ENCODE peak calls at places on chromosomes 13 and 19, in five cellular contexts. C, K, T, M and W are unnamed samples.

GRCh38 chr13:45194081-45194939 is 6.5 kb downstream of the KCTD4 start:
- DNase-seq in T (peak), K (peak), C (no peak), M (peak), W (no peak)

GRCh38 chr13:113672002-113672651 is 5.1 kb downstream of the GRK1 start:
- DNase-seq in T (no peak), M (peak), K (peak), C (no peak), W (no peak)

GRCh38 chr19:55255618-55256423 is 3.0 kb downstream of the PPP6R1 start:
- DNase-seq in M (no peak), T (peak), C (no peak), K (peak), W (no peak)

GRCh38 chr13:33644607-33645543 is 173.1 kb upstream of the RFC3 start:
- DNase-seq in C (no peak), T (no peak), M (no peak), K (peak), W (no peak)

GRCh38 chr13:113582841-113583631 is 1.5 kb upstream of the TFDP1 start:
- DNase-seq in K (no peak), M (no peak), C (peak), T (peak), W (no peak)

GRCh38 chr13:99640260-99640659 is 139.0 kb downstream of the TM9SF2 start:
- DNase-seq in M (no peak), C (no peak), T (no peak), K (no peak), W (no peak)

GRCh38 chr13:95235944-95236343 is 65.3 kb downstream of the ABCC4 start:
- DNase-seq in K (no peak), M (no peak), C (no peak), T (no peak), W (no peak)

GRCh38 chr13:74758188-74758587 is 624.0 kb upstream of the KLF12 start:
- DNase-seq in K (no peak), T (no peak), M (no peak), C (no peak), W (no peak)

GRCh38 chr19:3464797-3465235 is 15.5 kb downstream of the SMIM24 start:
- DNase-seq in C (no peak), T (no peak), M (no peak), K (no peak), W (no peak)

GRCh38 chr19:50679177-50680125 is 30.2 kb downstream of the C19orf81 start:
- DNase-seq in K (peak), T (peak), M (peak), C (peak), W (peak)

GRCh38 chr19:51784922-51785690 is 9.9 kb upstream of the FPR3 start:
- DNase-seq in M (peak), K (peak), T (peak), C (peak), W (peak)

GRCh38 chr19:16338470-16339360 is 14.1 kb downstream of the KLF2 start:
- DNase-seq in M (no peak), K (peak), C (no peak), T (peak), W (peak)

GRCh38 chr19:17938092-17938845 is 5.5 kb downstream of the CCDC124 start:
- DNase-seq in M (peak), K (peak), T (peak), C (peak), W (peak)

GRCh38 chr13:43878897-43879322 is 630 bp downstream of the CCDC122 start:
- DNase-seq in M (peak), T (peak), K (peak), C (peak), W (peak)

GRCh38 chr19:2491130-2491801 is 15.3 kb downstream of the GADD45B start:
- DNase-seq in C (peak), T (peak), M (no peak), K (peak), W (peak)

GRCh38 chr19:12786149-12786870 is 5.0 kb upstream of the JUNB start:
- DNase-seq in M (peak), C (peak), T (peak), K (no peak), W (no peak)

GRCh38 chr19:51462276-51462675 is 4.0 kb upstream of the SIGLEC8 start:
- DNase-seq in T (no peak), K (no peak), C (no peak), M (no peak), W (no peak)

GRCh38 chr19:13100031-13100588 is 2.5 kb downstream of the LYL1 start:
- DNase-seq in C (no peak), M (no peak), T (no peak), K (peak), W (no peak)

GRCh38 chr13:27024062-27024461 is 147.5 kb downstream of the USP12 start:
- DNase-seq in C (no peak), K (no peak), M (no peak), T (no peak), W (no peak)

GRCh38 chr19:3131168-3131567 is 4.7 kb upstream of the GNA15 start:
- DNase-seq in T (no peak), K (no peak), M (no peak), C (no peak), W (no peak)

GRCh38 chr19:40420766-40421467 is 4.9 kb downstream of the SERTAD1 start:
- DNase-seq in C (peak), K (peak), M (peak), T (peak), W (peak)

GRCh38 chr13:23470706-23471610 is 37.5 kb upstream of the SACS start:
- DNase-seq in M (no peak), C (no peak), K (peak), T (no peak), W (no peak)
- H3K4me3 ChIP-seq in M (no peak), C (no peak), K (peak), T (no peak), W (no peak)

DNA sequence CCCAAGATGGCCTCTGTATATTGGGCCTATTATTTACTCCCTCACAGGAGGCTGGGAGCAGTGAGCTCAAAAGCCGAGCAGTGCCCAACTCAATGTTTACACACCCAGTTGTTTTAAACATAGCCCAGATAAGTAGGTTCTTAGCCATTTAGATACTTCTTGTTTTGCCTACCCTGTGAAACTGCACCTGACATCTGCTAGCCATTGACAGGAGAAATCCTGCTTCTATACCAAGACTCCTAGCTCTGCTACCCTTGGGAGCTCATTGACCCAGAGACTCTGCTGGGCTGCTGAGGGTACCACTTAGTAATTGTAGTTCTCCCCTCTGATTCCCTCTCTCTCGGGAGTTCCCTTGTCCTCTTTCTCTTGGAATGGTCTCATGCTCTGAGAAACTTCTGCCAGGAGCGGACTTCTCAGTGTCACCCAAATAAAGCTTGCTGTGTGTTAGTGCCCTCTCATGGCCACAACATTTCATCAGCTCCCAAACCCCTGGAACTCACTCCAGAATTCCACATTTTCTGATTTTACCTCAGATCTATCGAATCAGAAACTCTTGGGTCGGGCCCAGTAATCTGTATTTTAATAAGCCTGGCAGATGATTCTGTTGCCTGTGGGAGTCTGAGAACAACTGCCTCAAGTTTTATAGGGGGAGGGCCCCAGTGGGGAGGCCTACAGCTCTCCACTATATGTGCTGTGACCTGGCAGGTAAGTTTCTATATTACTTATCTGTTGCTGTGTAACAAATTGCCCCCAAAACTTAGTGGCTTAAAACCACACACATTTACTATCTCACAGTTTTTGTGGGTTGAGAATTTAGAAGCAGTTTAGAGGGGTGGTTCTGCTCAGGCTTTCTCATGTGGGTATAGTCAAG is 221.1 kb downstream of the TDRD3 start:
- DNase-seq in C (no peak), M (no peak), K (peak), T (no peak), W (peak)
- TF ChIP-seq CTCF in C (no peak), M (peak), K (peak), T (no peak), W (peak)

DNA sequence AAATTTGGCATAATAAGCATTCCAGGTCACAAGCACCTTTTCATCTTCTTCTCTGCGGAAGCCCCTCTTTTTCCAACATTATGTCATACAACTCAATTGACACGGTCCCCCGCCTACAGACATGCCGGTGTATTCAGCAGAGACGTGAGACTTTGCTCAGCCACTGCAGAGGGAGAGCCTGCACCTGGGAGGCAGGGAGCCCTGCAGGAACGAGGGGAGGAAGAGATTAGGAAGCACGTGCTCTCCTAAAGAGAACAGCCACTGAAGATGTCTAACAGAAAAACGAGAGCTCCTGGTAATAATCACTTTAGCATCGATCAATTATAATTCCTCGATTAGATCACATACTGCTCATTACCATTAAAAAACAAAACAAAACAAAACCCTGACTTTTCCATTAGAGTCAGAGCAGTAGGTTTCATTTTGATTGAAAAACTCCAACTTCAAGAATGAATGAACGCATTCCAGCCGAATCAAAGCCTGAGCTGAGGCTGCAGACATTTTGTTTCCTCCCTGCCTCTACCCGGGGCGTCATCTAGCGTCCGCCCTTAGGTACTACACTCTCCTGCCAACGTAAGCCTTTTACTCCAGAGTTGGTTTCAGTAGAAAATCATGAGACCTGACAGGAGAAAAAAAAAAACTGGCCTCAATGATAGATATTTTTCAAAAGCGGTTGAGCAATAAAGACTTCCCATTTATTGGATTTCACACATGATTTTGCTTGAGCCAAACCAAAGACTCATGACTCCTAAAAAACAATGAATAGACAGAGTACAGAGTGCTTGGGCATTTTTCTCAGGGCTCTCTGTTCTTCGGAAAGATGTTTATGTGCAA is 194.5 kb downstream of the KATNAL1 start:
- DNase-seq in T (peak), M (peak), K (peak), C (peak), W (peak)
- H3K4me3 ChIP-seq in T (no peak), M (peak), K (peak), C (no peak), W (no peak)

GRCh38 chr19:21851596-21852345 is 15.8 kb upstream of the ZNF43 start:
- DNase-seq in C (peak), T (peak), K (peak), M (peak), W (peak)
- TF ChIP-seq CTCF in C (no peak), T (no peak), K (no peak), M (no peak), W (no peak)